ENCODE peak calls at places on chromosomes 4 and X, in six cellular contexts. A is SK-N-DZ; L is CD8-positive, alpha-beta memory T cell; I is T-helper 1 cell; J is neural progenitor cell; O is HEK293T. Z is an unnamed sample.

GRCh38 chrX:129403974-129404669 is 119.2 kb downstream of the SMARCA1 start:
- DNase-seq in O (peak), A (no peak), I (no peak), L (no peak), J (no peak), Z (no peak)

GRCh38 chr4:55722132-55722531 is 86.0 kb upstream of the NMU start:
- DNase-seq in A (no peak), I (no peak), J (no peak), L (no peak), O (no peak), Z (no peak)

GRCh38 chrX:49842603-49843002 is 13.5 kb downstream of the PAGE4 start:
- DNase-seq in J (no peak), A (no peak), L (no peak), O (no peak), I (no peak), Z (no peak)

GRCh38 chrX:19195243-19195610 is 73.0 kb upstream of the ADGRG2 start:
- DNase-seq in O (no peak), L (no peak), A (no peak), I (no peak), J (no peak), Z (no peak)

GRCh38 chrX:50643525-50644137 is 170.4 kb downstream of the SHROOM4 start:
- DNase-seq in A (no peak), J (no peak), O (no peak), I (no peak), L (no peak), Z (no peak)

GRCh38 chr4:174870311-174870710 is 41.3 kb upstream of the GLRA3 start:
- DNase-seq in J (no peak), A (no peak), O (no peak), I (no peak), L (no peak), Z (no peak)

GRCh38 chr4:1511441-1512041 is 105.3 kb upstream of the NKX1-1 start:
- DNase-seq in A (peak), L (peak), O (no peak), J (no peak), I (peak), Z (peak)

GRCh38 chr4:86484241-86484640 is 109.9 kb upstream of the PTPN13 start:
- DNase-seq in J (no peak), L (no peak), A (peak), I (no peak), O (no peak), Z (no peak)

GRCh38 chr4:73707918-73708577 is 32.3 kb upstream of the CXCL8 start:
- DNase-seq in I (peak), O (peak), A (no peak), L (no peak), J (no peak), Z (peak)

GRCh38 chr4:26459054-26459755 is 31.1 kb downstream of the CCKAR start:
- DNase-seq in A (peak), J (peak), I (peak), L (no peak), O (peak), Z (no peak)

GRCh38 chr4:94364527-94364926 is 21.9 kb upstream of the HPGDS start:
- DNase-seq in J (no peak), L (no peak), A (no peak), I (no peak), O (no peak), Z (no peak)

GRCh38 chr4:156322592-156322991 is 368.9 kb upstream of the CTSO start:
- DNase-seq in A (no peak), O (no peak), I (no peak), L (no peak), J (no peak), Z (no peak)

GRCh38 chr4:30717208-30718020 is 2.8 kb upstream of the PCDH7 start:
- DNase-seq in O (peak), A (peak), I (peak), L (no peak), J (peak), Z (no peak)